ENCODE peak calls at places on chromosome 3, in six cellular contexts. W is LoVo; N is WERI-Rb-1; D is ACHN; E is kidney; G is CD8-positive, alpha-beta memory T cell. S is an unnamed sample.

GRCh38 chr3:48756640-48757039 is 39.6 kb upstream of the IP6K2 start:
- DNase-seq in W (no peak), N (no peak), D (no peak), E (no peak), G (no peak), S (no peak)

GRCh38 chr3:57026918-57027317 is 33.5 kb upstream of the SPATA12 start:
- DNase-seq in W (no peak), N (no peak), D (no peak), E (no peak), G (no peak), S (no peak)

GRCh38 chr3:194184265-194184751 is 48.4 kb downstream of the HES1 start:
- DNase-seq in W (no peak), N (peak), D (no peak), E (no peak), G (no peak), S (peak)

GRCh38 chr3:113084777-113085176 is 94.0 kb downstream of the GTPBP8 start:
- DNase-seq in W (no peak), N (no peak), D (no peak), E (no peak), G (no peak), S (no peak)

GRCh38 chr3:187064210-187065115 is 74.8 kb downstream of the RPL39L start:
- DNase-seq in W (no peak), N (peak), D (no peak), E (no peak), G (no peak), S (peak)

GRCh38 chr3:128240232-128240631 is 87.0 kb downstream of the EEFSEC start:
- DNase-seq in W (no peak), N (no peak), D (no peak), E (no peak), G (no peak), S (no peak)

GRCh38 chr3:44420676-44421075 is 56.8 kb downstream of the ZNF445 start:
- DNase-seq in W (no peak), N (no peak), D (no peak), E (no peak), G (no peak), S (no peak)

GRCh38 chr3:186259612-186260383 is 102.2 kb downstream of the DGKG start:
- DNase-seq in W (peak), N (peak), D (peak), E (peak), G (peak), S (peak)

GRCh38 chr3:151962891-151963290 is 89.4 kb downstream of the SUCNR1 start:
- DNase-seq in W (no peak), N (no peak), D (no peak), E (no peak), G (no peak), S (no peak)

GRCh38 chr3:14431556-14431927 is 29.1 kb downstream of the SLC6A6 start:
- DNase-seq in W (no peak), N (no peak), D (no peak), E (no peak), G (no peak), S (no peak)

GRCh38 chr3:186653984-186654383 is 11.8 kb upstream of the HRG start:
- DNase-seq in W (no peak), N (peak), D (no peak), E (no peak), G (no peak), S (no peak)

GRCh38 chr3:126807795-126808194 is 103.8 kb downstream of the CHCHD6 start:
- DNase-seq in W (no peak), N (no peak), D (no peak), E (no peak), G (no peak), S (no peak)

GRCh38 chr3:142976621-142977398 is 13.3 kb upstream of the PAQR9 start:
- DNase-seq in W (peak), N (no peak), D (peak), E (peak), G (no peak), S (no peak)

GRCh38 chr3:184814214-184814613 is 2.2 kb downstream of the VPS8 start:
- DNase-seq in W (no peak), N (no peak), D (no peak), E (no peak), G (no peak), S (no peak)

GRCh38 chr3:189049458-189050231 is 122.1 kb upstream of the TPRG1 start:
- DNase-seq in W (no peak), N (peak), D (peak), E (no peak), G (peak), S (no peak)

GRCh38 chr3:30614943-30615342 is 8.5 kb downstream of the TGFBR2 start:
- DNase-seq in W (no peak), N (no peak), D (no peak), E (no peak), G (no peak), S (no peak)

GRCh38 chr3:189947948-189948723 is 172.6 kb downstream of the P3H2 start:
- DNase-seq in W (peak), N (no peak), D (peak), E (no peak), G (no peak), S (peak)

GRCh38 chr3:10317961-10318350 is 3.0 kb downstream of the SEC13 start:
- DNase-seq in W (no peak), N (no peak), D (no peak), E (no peak), G (no peak), S (no peak)

GRCh38 chr3:186973702-186974101 is 43.4 kb downstream of the ST6GAL1 start:
- DNase-seq in W (no peak), N (no peak), D (no peak), E (no peak), G (no peak), S (no peak)

GRCh38 chr3:167716920-167717319 is 17.8 kb downstream of the PDCD10 start:
- DNase-seq in W (peak), N (no peak), D (no peak), E (no peak), G (no peak), S (peak)

GRCh38 chr3:143835312-143835711 is 13.0 kb downstream of the SLC9A9 start:
- DNase-seq in W (no peak), N (no peak), D (no peak), E (no peak), G (no peak), S (no peak)